ENCODE peak calls at places on chromosomes 5 and 9, in six cellular contexts. Z is bronchial epithelial cell; L is hepatocyte; U is colonic mucosa; H is CD8-positive, alpha-beta memory T cell; E is AG04450. R is an unnamed sample.

GRCh38 chr5:9339206-9339818 is 206.6 kb downstream of the SEMA5A start:
- DNase-seq in Z (no peak), L (no peak), U (no peak), H (no peak), E (no peak), R (no peak)

GRCh38 chr5:57408714-57409113 is 73.9 kb downstream of the ACTBL2 start:
- DNase-seq in Z (no peak), L (no peak), U (no peak), H (no peak), E (no peak), R (no peak)

GRCh38 chr5:78930742-78931141 is 54.4 kb downstream of the ARSB start:
- DNase-seq in Z (no peak), L (no peak), U (no peak), H (no peak), E (no peak), R (no peak)

GRCh38 chr9:137294684-137295312 is 7.3 kb downstream of the NRARP start:
- DNase-seq in Z (no peak), L (peak), U (peak), H (no peak), E (no peak), R (peak)

GRCh38 chr5:107378218-107378899 is 292.4 kb downstream of the EFNA5 start:
- DNase-seq in Z (no peak), L (no peak), U (no peak), H (no peak), E (no peak), R (no peak)

GRCh38 chr5:180208435-180209081 is 453 bp downstream of the RASGEF1C start:
- DNase-seq in Z (no peak), L (peak), U (no peak), H (no peak), E (no peak), R (no peak)

GRCh38 chr5:139668924-139669680 is 21.0 kb downstream of the CXXC5 start:
- DNase-seq in Z (no peak), L (no peak), U (no peak), H (no peak), E (no peak), R (no peak)

GRCh38 chr9:136619742-136620440 is 42.8 kb upstream of the EGFL7 start:
- DNase-seq in Z (no peak), L (peak), U (peak), H (no peak), E (no peak), R (no peak)

GRCh38 chr5:74903165-74903787 is 37.1 kb upstream of the FAM169A start:
- DNase-seq in Z (peak), L (peak), U (peak), H (no peak), E (no peak), R (peak)

GRCh38 chr9:110742741-110743371 is 74.3 kb downstream of the MUSK start:
- DNase-seq in Z (peak), L (no peak), U (no peak), H (no peak), E (peak), R (peak)

GRCh38 chr5:76408104-76408644 is 5.1 kb downstream of the IQGAP2 start:
- DNase-seq in Z (no peak), L (no peak), U (no peak), H (no peak), E (no peak), R (no peak)

GRCh38 chr9:2234371-2234893 is 219.3 kb downstream of the SMARCA2 start:
- DNase-seq in Z (no peak), L (no peak), U (no peak), H (no peak), E (no peak), R (peak)

GRCh38 chr5:163408311-163408923 is 29.0 kb upstream of the CCNG1 start:
- DNase-seq in Z (peak), L (peak), U (peak), H (peak), E (peak), R (peak)

GRCh38 chr5:76305264-76305663 is 97.8 kb upstream of the IQGAP2 start:
- DNase-seq in Z (peak), L (no peak), U (no peak), H (no peak), E (no peak), R (peak)

GRCh38 chr5:1663186-1663585 is 136.5 kb downstream of the MRPL36 start:
- DNase-seq in Z (no peak), L (peak), U (peak), H (no peak), E (no peak), R (no peak)

GRCh38 chr5:168172718-168173045 is 118.8 kb upstream of the WWC1 start:
- DNase-seq in Z (no peak), L (no peak), U (no peak), H (no peak), E (no peak), R (no peak)

GRCh38 chr5:149412783-149413476 is 33.8 kb upstream of the IL17B start:
- DNase-seq in Z (no peak), L (no peak), U (peak), H (no peak), E (no peak), R (no peak)

GRCh38 chr9:37566716-37567115 is 9.5 kb downstream of the FBXO10 start:
- DNase-seq in Z (no peak), L (no peak), U (no peak), H (no peak), E (no peak), R (no peak)

GRCh38 chr5:124040799-124041198 is 528.8 kb downstream of the CSNK1G3 start:
- DNase-seq in Z (no peak), L (no peak), U (no peak), H (no peak), E (no peak), R (no peak)
- H3K4me3 ChIP-seq in Z (no peak), L (no peak), U (no peak), H (no peak), E (no peak), R (no peak)

GRCh38 chr9:13444272-13444608 is 164.7 kb upstream of the MPDZ start:
- DNase-seq in Z (no peak), L (no peak), U (no peak), H (no peak), E (no peak), R (no peak)
- H3K4me3 ChIP-seq in Z (no peak), L (no peak), U (no peak), H (no peak), E (no peak), R (no peak)

DNA sequence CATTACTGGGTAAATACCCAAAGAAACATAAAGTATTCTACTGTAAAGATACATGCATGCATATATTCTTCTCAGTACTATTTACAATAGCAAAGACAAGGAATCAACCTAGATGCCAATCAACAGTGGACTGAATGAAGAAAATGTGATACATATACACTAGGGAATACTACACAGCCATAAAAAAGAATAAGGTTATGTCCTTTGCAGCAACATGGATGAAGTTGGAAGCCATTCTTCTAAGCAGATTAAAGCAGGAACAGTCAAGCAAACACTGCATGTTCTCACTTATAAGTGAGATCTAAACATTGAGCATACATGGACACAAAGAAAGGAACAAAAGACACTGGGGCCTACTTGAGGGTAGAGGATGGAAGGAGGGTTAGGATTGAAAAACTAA is 39.6 kb upstream of the NDUFS4 start:
- DNase-seq in Z (no peak), L (no peak), U (no peak), H (no peak), E (no peak), R (no peak)
- H3K4me3 ChIP-seq in Z (no peak), L (no peak), U (no peak), H (no peak), E (no peak), R (no peak)

DNA sequence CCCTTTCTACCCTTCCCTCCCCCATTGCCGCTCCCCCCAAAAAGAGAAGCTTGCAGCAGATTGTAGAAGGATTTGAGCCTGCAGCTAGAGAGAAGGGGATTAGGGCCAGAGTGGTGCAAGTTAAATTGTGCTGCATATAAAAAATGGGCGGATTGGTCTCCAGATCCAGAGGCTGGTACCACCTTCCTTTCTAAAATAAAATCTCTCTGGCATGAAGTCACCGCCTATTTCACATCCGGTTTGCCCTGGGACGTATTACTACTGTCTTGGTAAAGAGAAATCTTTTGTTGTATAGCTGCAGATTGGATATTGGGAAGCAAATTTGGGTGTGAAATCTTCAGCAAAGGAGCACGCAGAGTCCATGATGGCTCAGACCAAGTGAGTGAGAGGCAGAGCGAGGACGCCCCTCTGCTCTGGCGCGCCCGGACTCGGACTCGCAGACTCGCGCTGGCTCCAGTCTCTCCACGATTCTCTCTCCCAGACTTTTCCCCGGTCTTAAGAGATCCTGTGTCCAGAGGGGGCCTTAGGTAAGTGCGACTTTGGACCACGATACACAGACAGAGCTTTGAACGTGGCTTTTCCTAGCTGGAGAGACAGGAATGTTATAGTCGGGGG is at the start of gene GABRA1:
- DNase-seq in Z (no peak), L (peak), U (no peak), H (no peak), E (no peak), R (peak)
- H3K4me3 ChIP-seq in Z (no peak), L (no peak), U (no peak), H (no peak), E (no peak), R (no peak)

DNA sequence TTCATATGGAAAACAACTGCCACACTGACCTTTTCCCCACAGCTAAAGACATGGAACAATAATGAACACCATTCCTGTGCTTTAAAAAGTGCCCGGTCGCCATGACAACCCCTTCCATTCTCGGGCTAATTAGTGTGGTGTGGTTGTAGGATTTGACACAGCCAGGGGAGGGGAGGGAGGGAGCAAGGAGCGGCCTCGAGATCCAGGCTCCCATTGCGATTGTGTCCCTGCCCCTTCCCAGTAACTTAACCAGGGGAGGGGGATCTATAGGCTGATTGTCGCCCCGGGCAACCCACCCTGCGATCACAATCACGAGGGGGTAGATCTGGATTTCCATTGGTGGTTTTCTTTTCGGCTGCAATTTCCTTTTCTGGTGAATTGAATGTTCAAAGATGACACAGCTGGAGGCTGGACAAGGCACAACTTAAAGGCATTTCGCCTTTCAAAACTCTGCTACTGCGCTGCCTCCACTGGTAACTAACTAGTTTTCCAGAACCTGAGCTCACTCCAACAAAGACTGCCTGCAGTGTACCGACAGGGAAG is 96.7 kb upstream of the RETREG1 start:
- DNase-seq in Z (no peak), L (no peak), U (no peak), H (no peak), E (no peak), R (no peak)
- H3K4me3 ChIP-seq in Z (no peak), L (no peak), U (no peak), H (no peak), E (no peak), R (no peak)

R was measured in epithelial cell of esophagus.